ENCODE peak calls at places on chromosomes 7 and 10, in eight cellular contexts. M is heart right ventricle, X is psoas muscle, Q is H9, W is mucosa of descending colon, D is heart left ventricle, N is fibroblast of mammary gland, I is Peyer's patch. U is an unnamed sample.
A peak's percentile ranks its signal among the peaks of the same experiment; 100 is the strongest.

GRCh38 chr7:42385912-42386311 is 148.9 kb upstream of the GLI3 start:
- DNase-seq in M (no peak), X (no peak), Q (no peak), W (no peak), D (no peak), N (no peak), I (no peak), U (no peak)

GRCh38 chr10:80477813-80478212 is 23.7 kb downstream of the TSPAN14 start:
- DNase-seq in M (no peak), X (no peak), Q (no peak), W (no peak), D (no peak), N (peak; percentile 94), I (no peak), U (no peak)

GRCh38 chr10:27741173-27742091 is 4.2 kb downstream of the MKX start:
- DNase-seq in M (peak; percentile 24), X (peak; percentile 18), Q (peak; percentile 49), W (no peak), D (peak; percentile 23), N (no peak), I (no peak), U (peak; percentile 25)

GRCh38 chr10:6650580-6650979 is 70.5 kb upstream of the PRKCQ start:
- DNase-seq in M (no peak), X (no peak), Q (no peak), W (no peak), D (no peak), N (no peak), I (no peak), U (no peak)

GRCh38 chr7:47392241-47392759 is 189.6 kb downstream of the TNS3 start:
- DNase-seq in M (peak; percentile 76), X (peak; percentile 76), Q (no peak), W (no peak), D (peak; percentile 72), N (peak; percentile 88), I (no peak), U (peak; percentile 12)

GRCh38 chr7:18225067-18225466 is 197.4 kb upstream of the PRPS1L1 start:
- DNase-seq in M (no peak), X (no peak), Q (no peak), W (no peak), D (no peak), N (no peak), I (no peak), U (no peak)

GRCh38 chr7:86972072-86972471 is 87.4 kb downstream of the ELAPOR2 start:
- DNase-seq in M (no peak), X (no peak), Q (no peak), W (no peak), D (no peak), N (peak; percentile 1), I (no peak), U (no peak)

GRCh38 chr10:101032637-101033201 is 1.7 kb downstream of the SFXN3 start:
- DNase-seq in M (peak; percentile 52), X (peak; percentile 54), Q (no peak), W (peak; percentile 51), D (peak; percentile 75), N (peak; percentile 88), I (no peak), U (peak; percentile 71)

GRCh38 chr7:122553761-122554160 is 145.2 kb downstream of the RNF133 start:
- DNase-seq in M (no peak), X (no peak), Q (no peak), W (no peak), D (no peak), N (peak; percentile 2), I (no peak), U (no peak)

GRCh38 chr7:68192941-68193340 is 1196.3 kb downstream of the TYW1 start:
- DNase-seq in M (no peak), X (no peak), Q (no peak), W (no peak), D (no peak), N (no peak), I (no peak), U (no peak)

DNA sequence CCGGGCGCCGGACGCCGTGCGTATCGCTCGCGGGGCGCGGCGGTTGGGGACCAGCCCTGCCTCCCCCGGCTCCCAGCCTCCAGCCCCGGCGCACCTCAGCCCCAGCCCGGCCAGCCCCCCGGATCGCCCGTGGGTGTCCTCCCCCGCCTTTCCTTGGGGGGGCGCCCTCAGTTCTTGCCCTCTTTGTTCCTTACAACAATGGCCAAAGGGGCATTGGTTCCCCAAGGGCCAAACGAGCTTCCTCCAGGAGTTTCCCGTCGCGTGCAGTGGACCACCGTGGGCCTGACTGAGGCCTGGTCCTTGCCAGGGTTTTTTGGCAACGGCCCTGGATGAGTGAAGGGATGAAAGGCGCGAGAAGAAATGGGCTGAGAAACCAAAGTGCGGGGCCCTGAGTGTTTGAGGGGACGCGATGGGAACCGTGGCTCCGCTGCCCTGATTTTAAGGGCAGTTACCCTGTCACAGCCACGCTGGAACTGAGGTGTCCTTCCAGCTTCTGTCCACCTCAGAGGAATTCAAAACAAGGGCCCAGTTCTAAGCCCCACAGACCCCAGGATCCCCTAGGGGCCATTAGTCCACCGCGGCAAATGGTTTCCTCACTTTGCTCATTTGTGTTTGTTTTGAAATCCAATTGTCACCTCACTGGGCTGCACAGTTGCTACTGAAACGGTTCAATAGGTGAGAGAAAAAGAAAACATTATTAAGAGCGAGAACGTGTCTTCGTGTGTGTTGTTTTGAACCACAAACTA is 1.4 kb downstream of the MACROH2A2 start:
- DNase-seq in M (peak; percentile 22), X (no peak), Q (peak; percentile 41), W (peak; percentile 35), D (peak; percentile 29), N (peak; percentile 6), I (peak; percentile 55), U (peak; percentile 64)
- TF ChIP-seq CTCF in M (peak; percentile 20), X (peak; percentile 25), Q (peak; percentile 66), W (no peak), D (no peak), N (peak; percentile 5), I (no peak), U (peak; percentile 58)

DNA sequence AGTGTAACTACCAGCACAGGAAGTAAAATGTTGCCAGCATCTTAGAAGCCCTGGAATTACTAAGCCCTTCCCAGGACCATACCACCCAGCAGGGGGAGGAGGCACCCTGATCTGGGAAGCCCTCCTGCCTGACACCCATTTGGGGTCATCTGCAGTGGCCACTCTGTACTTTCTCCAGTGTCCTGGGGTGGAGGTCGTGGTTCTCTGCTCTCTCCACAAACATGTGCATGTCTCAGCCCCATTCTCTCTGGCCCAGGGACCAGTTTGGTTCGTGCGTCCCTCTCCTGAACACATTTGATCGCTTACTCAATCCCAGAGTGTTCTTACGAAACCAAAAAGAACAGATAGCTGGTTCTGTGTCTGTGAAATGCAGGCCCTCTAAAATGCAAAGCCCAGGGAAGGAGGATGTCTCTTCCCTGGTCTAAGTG is 9.4 kb upstream of the LRRC27 start:
- DNase-seq in M (no peak), X (no peak), Q (no peak), W (no peak), D (no peak), N (peak; percentile 69), I (no peak), U (no peak)
- TF ChIP-seq CTCF in M (no peak), X (no peak), Q (peak; percentile 20), W (no peak), D (no peak), N (peak; percentile 30), I (no peak), U (no peak)

GRCh38 chr7:20650782-20651181 is 35.3 kb downstream of the ABCB5 start:
- DNase-seq in M (no peak), X (no peak), Q (peak; percentile 56), W (no peak), D (no peak), N (no peak), I (no peak), U (no peak)

GRCh38 chr7:20651960-20652544 is 36.6 kb downstream of the ABCB5 start:
- DNase-seq in M (no peak), X (no peak), Q (no peak), W (peak; percentile 8), D (no peak), N (peak; percentile 25), I (no peak), U (no peak)

GRCh38 chr7:20647051-20647450 is 31.6 kb downstream of the ABCB5 start:
- DNase-seq in M (no peak), X (no peak), Q (no peak), W (no peak), D (no peak), N (peak; percentile 4), I (no peak), U (no peak)

GRCh38 chr7:20653636-20654035 is 38.2 kb downstream of the ABCB5 start:
- DNase-seq in M (no peak), X (no peak), Q (no peak), W (no peak), D (no peak), N (no peak), I (no peak), U (no peak)

DNA sequence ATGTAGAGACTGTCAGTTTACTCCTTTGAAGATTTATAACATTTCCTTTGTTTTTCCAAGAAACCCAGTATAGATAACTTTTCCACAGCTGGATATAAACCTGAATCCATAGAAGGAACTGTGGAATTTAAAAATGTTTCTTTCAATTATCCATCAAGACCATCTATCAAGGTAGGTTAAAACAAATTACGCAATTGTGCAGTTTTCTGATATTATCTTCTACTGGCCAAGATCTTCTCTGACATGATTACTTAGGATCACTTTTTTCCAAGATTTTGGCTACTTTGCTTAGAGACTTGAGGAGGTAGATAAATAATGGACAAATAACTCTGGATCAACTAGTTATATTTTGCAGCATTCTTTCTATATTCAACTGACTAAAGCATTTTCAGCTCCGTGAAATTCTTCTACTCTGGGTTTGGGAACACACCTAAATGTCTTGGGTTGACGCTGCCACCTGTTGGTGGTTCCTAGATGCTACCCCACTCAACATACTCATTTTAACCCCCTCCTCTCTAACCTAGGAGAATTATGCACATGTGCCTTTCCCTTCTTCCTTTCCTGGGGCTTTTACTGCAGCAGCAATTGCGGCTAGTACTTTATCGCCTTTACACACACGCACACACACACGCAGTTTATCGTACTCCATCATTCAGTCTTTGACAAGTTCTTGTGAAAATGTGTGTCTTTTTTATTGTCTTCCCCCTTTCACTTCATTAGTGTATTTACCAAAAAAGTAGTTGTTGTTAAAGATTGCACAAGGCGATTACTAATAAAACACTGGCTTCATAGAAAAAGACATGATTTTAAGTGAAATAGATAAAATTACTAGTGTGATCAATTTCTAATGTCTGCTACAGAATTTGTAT is 32.7 kb downstream of the ABCB5 start:
- DNase-seq in M (no peak), X (no peak), Q (peak; percentile 64), W (peak; percentile 19), D (no peak), N (peak; percentile 14), I (no peak), U (no peak)
- TF ChIP-seq CTCF in M (no peak), X (no peak), Q (peak; percentile 82), W (no peak), D (no peak), N (peak; percentile 35), I (peak; percentile 21), U (no peak)

DNA sequence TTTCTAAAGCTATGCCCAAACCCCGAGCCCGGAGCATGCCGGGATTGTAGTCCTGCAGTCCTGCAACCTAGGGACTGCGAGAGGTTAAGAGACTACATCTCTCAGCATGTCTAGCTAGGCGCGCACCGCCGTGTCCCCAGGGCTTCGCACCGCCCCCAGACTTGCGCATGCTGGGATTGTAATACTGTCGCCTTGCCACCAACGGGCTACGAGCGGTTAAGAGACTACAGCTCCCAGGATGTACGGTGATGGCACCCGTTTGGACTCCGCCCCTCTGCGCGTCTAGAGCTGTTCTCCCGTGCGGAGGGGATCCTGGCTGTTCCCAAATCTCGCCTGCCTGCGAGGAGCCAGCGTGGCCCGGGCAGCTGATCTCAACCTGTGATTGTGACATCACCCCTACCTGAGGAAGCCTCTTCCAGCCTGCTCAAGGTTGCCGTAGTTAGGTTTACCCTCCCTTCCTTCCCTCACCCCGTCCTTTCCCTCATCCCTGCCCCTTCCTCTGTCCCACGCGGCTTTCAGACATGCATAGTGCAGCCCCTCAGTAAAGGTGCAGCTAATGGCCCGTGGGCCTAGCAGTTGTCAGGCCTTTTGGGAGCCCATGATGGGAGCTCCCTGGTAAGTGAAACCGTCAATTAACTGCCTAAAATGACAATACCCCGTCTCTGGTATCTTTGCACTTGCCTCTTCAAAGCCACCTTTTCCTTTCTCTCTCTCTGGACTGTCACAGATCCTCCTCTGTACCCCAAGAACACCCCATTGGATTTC is 6.3 kb upstream of the ZNF736 start:
- DNase-seq in M (peak; percentile 91), X (peak; percentile 88), Q (no peak), W (peak; percentile 96), D (peak; percentile 96), N (peak; percentile 81), I (peak; percentile 92), U (peak; percentile 62)
- TF ChIP-seq CTCF in M (no peak), X (no peak), Q (no peak), W (no peak), D (no peak), N (no peak), I (peak; percentile 51), U (no peak)

U was measured in glutamatergic neuron.